ENCODE peak calls at places on chromosomes 4 and X, in four cellular contexts. One of them, this sample, is unnamed.

GRCh38 chr4:102627831-102628523 is 126.8 kb downstream of the NFKB1 start:
- DNase-seq in HepG2: no peak
- DNase-seq in A549: peak
- DNase-seq in K562: no peak
- DNase-seq in this sample: no peak

GRCh38 chrX:30039768-30040167 is 175.6 kb upstream of the MAGEB2 start:
- DNase-seq in HepG2: no peak
- DNase-seq in A549: no peak
- DNase-seq in K562: no peak
- DNase-seq in this sample: no peak

GRCh38 chr4:79170077-79170476 is 155.8 kb downstream of the NAA11 start:
- DNase-seq in A549: no peak
- DNase-seq in K562: no peak
- DNase-seq in HepG2: no peak
- DNase-seq in this sample: no peak

GRCh38 chr4:18039113-18039512 is 17.6 kb upstream of the LCORL start:
- DNase-seq in HepG2: no peak
- DNase-seq in A549: no peak
- DNase-seq in K562: no peak
- DNase-seq in this sample: no peak

GRCh38 chrX:153644356-153645125 is 2.5 kb upstream of the DUSP9 start:
- DNase-seq in A549: peak
- DNase-seq in HepG2: no peak
- DNase-seq in K562: no peak
- DNase-seq in this sample: peak

GRCh38 chr4:15805583-15806517 is 27.7 kb downstream of the CD38 start:
- DNase-seq in A549: peak
- DNase-seq in K562: peak
- DNase-seq in HepG2: peak
- DNase-seq in this sample: peak

GRCh38 chrX:3820170-3820569 is 106.7 kb upstream of the PRKX start:
- DNase-seq in K562: no peak
- DNase-seq in A549: no peak
- DNase-seq in HepG2: no peak
- DNase-seq in this sample: no peak

GRCh38 chr4:92012899-92013867 is 290.6 kb upstream of the GRID2 start:
- DNase-seq in HepG2: peak
- DNase-seq in K562: no peak
- DNase-seq in A549: peak
- DNase-seq in this sample: peak

GRCh38 chr4:77100234-77100633 is 24.4 kb upstream of the CCNI start:
- DNase-seq in K562: no peak
- DNase-seq in A549: no peak
- DNase-seq in HepG2: no peak
- DNase-seq in this sample: no peak

GRCh38 chr4:93743638-93744037 is 84.9 kb upstream of the ATOH1 start:
- DNase-seq in HepG2: no peak
- DNase-seq in A549: no peak
- DNase-seq in K562: no peak
- DNase-seq in this sample: no peak

GRCh38 chrX:154019061-154019621 is 561 bp downstream of the IRAK1 start:
- DNase-seq in HepG2: no peak
- DNase-seq in K562: peak
- DNase-seq in A549: no peak
- DNase-seq in this sample: no peak

GRCh38 chr4:138616775-138617174 is 374.6 kb upstream of the SLC7A11 start:
- DNase-seq in HepG2: no peak
- DNase-seq in A549: no peak
- DNase-seq in K562: no peak
- DNase-seq in this sample: no peak

GRCh38 chrX:151754641-151755215 is 20.2 kb downstream of the CNGA2 start:
- DNase-seq in A549: no peak
- DNase-seq in HepG2: no peak
- DNase-seq in K562: no peak
- DNase-seq in this sample: no peak

GRCh38 chr4:7063362-7063761 is 4.5 kb downstream of the GRPEL1 start:
- DNase-seq in A549: no peak
- DNase-seq in K562: no peak
- DNase-seq in HepG2: no peak
- DNase-seq in this sample: no peak

GRCh38 chrX:100868273-100868672 is 5.9 kb downstream of the NOX1 start:
- DNase-seq in HepG2: no peak
- DNase-seq in K562: no peak
- DNase-seq in A549: no peak
- DNase-seq in this sample: no peak

GRCh38 chrX:10622197-10622596 is 1.8 kb upstream of the MID1 start:
- DNase-seq in K562: no peak
- DNase-seq in A549: no peak
- DNase-seq in HepG2: no peak
- DNase-seq in this sample: no peak

GRCh38 chrX:40504801-40505605 is 75.8 kb upstream of the ATP6AP2 start:
- DNase-seq in A549: no peak
- DNase-seq in HepG2: no peak
- DNase-seq in K562: no peak
- DNase-seq in this sample: no peak

GRCh38 chrX:119399772-119400101 is 601 bp downstream of the SLC25A43 start:
- DNase-seq in HepG2: no peak
- DNase-seq in K562: no peak
- DNase-seq in A549: no peak
- DNase-seq in this sample: peak

GRCh38 chr4:5683566-5683965 is 24.8 kb downstream of the EVC2 start:
- DNase-seq in A549: no peak
- DNase-seq in HepG2: no peak
- DNase-seq in K562: no peak
- DNase-seq in this sample: no peak

GRCh38 chrX:10618911-10619310 is 1.5 kb downstream of the MID1 start:
- DNase-seq in HepG2: no peak
- DNase-seq in A549: no peak
- DNase-seq in K562: no peak
- DNase-seq in this sample: no peak

GRCh38 chr4:183828125-183828524 is 77.0 kb upstream of the STOX2 start:
- DNase-seq in HepG2: no peak
- DNase-seq in A549: no peak
- DNase-seq in K562: no peak
- DNase-seq in this sample: no peak

GRCh38 chr4:122588453-122589238 is 32.2 kb downstream of the IL21 start:
- DNase-seq in K562: no peak
- DNase-seq in HepG2: no peak
- DNase-seq in A549: no peak
- DNase-seq in this sample: no peak

GRCh38 chr4:157072002-157072401 is 3.9 kb upstream of the GLRB start:
- DNase-seq in K562: no peak
- DNase-seq in A549: no peak
- DNase-seq in HepG2: no peak
- DNase-seq in this sample: no peak

GRCh38 chr4:173135241-173135847 is 33.3 kb upstream of the GALNT7 start:
- DNase-seq in K562: no peak
- DNase-seq in HepG2: no peak
- DNase-seq in A549: peak
- DNase-seq in this sample: no peak

GRCh38 chr4:85644061-85644460 is 169.1 kb downstream of the ARHGAP24 start:
- DNase-seq in K562: no peak
- DNase-seq in A549: no peak
- DNase-seq in HepG2: no peak
- DNase-seq in this sample: no peak

GRCh38 chrX:143121471-143121870 is 95.7 kb downstream of the SPANXN4 start:
- DNase-seq in K562: no peak
- DNase-seq in HepG2: no peak
- DNase-seq in A549: no peak
- DNase-seq in this sample: no peak

GRCh38 chr4:6162885-6163284 is 37.5 kb downstream of the JAKMIP1 start:
- DNase-seq in HepG2: no peak
- DNase-seq in A549: no peak
- DNase-seq in K562: no peak
- DNase-seq in this sample: no peak

GRCh38 chrX:6225307-6226052 is 3.2 kb downstream of the NLGN4X start:
- DNase-seq in A549: no peak
- DNase-seq in HepG2: no peak
- DNase-seq in K562: no peak
- DNase-seq in this sample: no peak

GRCh38 chrX:33741807-33742206 is 390.3 kb downstream of the FAM47A start:
- DNase-seq in A549: no peak
- DNase-seq in K562: no peak
- DNase-seq in HepG2: no peak
- DNase-seq in this sample: peak

GRCh38 chrX:44282753-44283152 is 60.7 kb downstream of the EFHC2 start:
- DNase-seq in HepG2: no peak
- DNase-seq in K562: no peak
- DNase-seq in A549: no peak
- DNase-seq in this sample: no peak

GRCh38 chrX:20265221-20265725 is 1.4 kb downstream of the RPS6KA3 start:
- DNase-seq in K562: peak
- DNase-seq in HepG2: peak
- DNase-seq in A549: peak
- DNase-seq in this sample: peak

GRCh38 chrX:43882294-43882681 is at the start of gene MAOB:
- DNase-seq in HepG2: peak
- DNase-seq in K562: peak
- DNase-seq in A549: no peak
- DNase-seq in this sample: peak

GRCh38 chr4:140609548-140610425 is 41.0 kb upstream of the UCP1 start:
- DNase-seq in HepG2: peak
- DNase-seq in A549: peak
- DNase-seq in K562: peak
- DNase-seq in this sample: no peak

GRCh38 chr4:675980-676870 is 1.9 kb downstream of the MYL5 start:
- DNase-seq in K562: no peak
- DNase-seq in A549: no peak
- DNase-seq in HepG2: no peak
- DNase-seq in this sample: no peak

GRCh38 chrX:71617742-71618141 is 569 bp downstream of the CXCR3 start:
- DNase-seq in HepG2: no peak
- DNase-seq in A549: no peak
- DNase-seq in K562: no peak
- DNase-seq in this sample: no peak
- TF ChIP-seq NR3C1 in HepG2: no peak
- TF ChIP-seq NR3C1 in A549: no peak
- TF ChIP-seq NR3C1 in K562: no peak
- TF ChIP-seq NR3C1 in this sample: no peak

DNA sequence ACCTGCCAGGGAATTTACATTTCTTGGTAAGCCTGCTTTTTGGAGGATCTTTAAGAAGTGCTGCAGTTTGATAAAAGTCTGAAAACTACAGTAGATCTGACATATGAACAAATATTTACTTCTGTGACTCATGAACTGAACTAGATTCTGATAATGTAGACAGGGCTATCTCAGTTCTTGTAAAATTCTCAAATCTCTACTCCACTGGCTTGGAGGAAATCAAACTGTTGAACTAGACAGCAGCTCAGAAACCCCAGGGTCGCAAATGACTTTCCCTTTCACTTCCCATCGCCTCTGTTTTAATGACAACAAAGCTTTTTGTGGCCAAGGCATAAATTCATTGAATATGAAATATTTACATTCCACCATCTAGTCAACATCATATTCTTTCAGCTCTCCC is 15.4 kb upstream of the OCIAD1 start:
- DNase-seq in A549: no peak
- DNase-seq in HepG2: no peak
- DNase-seq in K562: no peak
- DNase-seq in this sample: no peak
- TF ChIP-seq NR3C1 in A549: no peak
- TF ChIP-seq NR3C1 in HepG2: no peak
- TF ChIP-seq NR3C1 in K562: no peak
- TF ChIP-seq NR3C1 in this sample: no peak

GRCh38 chrX:109347618-109348017 is 134.3 kb downstream of the GUCY2F start:
- DNase-seq in K562: no peak
- DNase-seq in HepG2: no peak
- DNase-seq in A549: no peak
- DNase-seq in this sample: no peak
- TF ChIP-seq NR3C1 in K562: no peak
- TF ChIP-seq NR3C1 in HepG2: no peak
- TF ChIP-seq NR3C1 in A549: no peak
- TF ChIP-seq NR3C1 in this sample: no peak

GRCh38 chr4:51932261-51932660 is 87.9 kb downstream of the LRRC66 start:
- DNase-seq in HepG2: no peak
- DNase-seq in A549: no peak
- DNase-seq in K562: no peak
- DNase-seq in this sample: no peak

GRCh38 chr4:51932684-51933083 is 87.5 kb downstream of the LRRC66 start:
- DNase-seq in HepG2: no peak
- DNase-seq in K562: no peak
- DNase-seq in A549: no peak
- DNase-seq in this sample: no peak

GRCh38 chr4:51925307-51925706 is 82.4 kb downstream of the DCUN1D4 start:
- DNase-seq in K562: no peak
- DNase-seq in A549: no peak
- DNase-seq in HepG2: no peak
- DNase-seq in this sample: no peak

GRCh38 chr4:51931461-51931860 is 88.5 kb downstream of the DCUN1D4 start:
- DNase-seq in K562: no peak
- DNase-seq in HepG2: no peak
- DNase-seq in A549: no peak
- DNase-seq in this sample: no peak

DNA sequence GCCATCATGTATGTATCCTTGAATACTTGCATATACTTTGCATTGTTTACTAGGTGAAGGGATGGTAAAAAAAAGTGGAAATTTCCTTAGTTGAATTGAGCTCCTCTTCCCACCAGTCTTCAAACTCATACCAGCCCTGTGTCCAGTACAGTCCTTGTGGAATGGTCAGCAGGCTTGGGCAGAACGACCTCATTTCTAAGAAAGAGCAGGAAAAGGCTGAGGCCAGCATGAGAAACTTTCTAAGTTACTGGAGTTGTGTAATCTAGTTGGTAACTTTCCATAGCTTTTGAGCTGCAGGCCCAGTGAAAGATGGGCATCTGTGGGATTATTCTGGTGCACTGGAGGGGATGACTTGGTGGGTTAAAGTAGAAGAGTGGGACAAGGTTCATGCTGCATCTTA is 87.6 kb downstream of the DCUN1D4 start:
- DNase-seq in HepG2: no peak
- DNase-seq in A549: no peak
- DNase-seq in K562: no peak
- DNase-seq in this sample: no peak
- TF ChIP-seq NR3C1 in HepG2: no peak
- TF ChIP-seq NR3C1 in A549: no peak
- TF ChIP-seq NR3C1 in K562: no peak
- TF ChIP-seq NR3C1 in this sample: no peak

GRCh38 chrX:65601530-65602281 is 65.7 kb upstream of the MSN start:
- DNase-seq in HepG2: peak
- DNase-seq in K562: no peak
- DNase-seq in A549: peak
- DNase-seq in this sample: no peak
- TF ChIP-seq NR3C1 in HepG2: no peak
- TF ChIP-seq NR3C1 in K562: no peak
- TF ChIP-seq NR3C1 in A549: no peak
- TF ChIP-seq NR3C1 in this sample: no peak